ENCODE peak calls at places on chromosomes 3 and 15, in four cellular contexts. T is A549, S is K562, H is HepG2. A is an unnamed sample.

GRCh38 chr3:21508244-21508643 is 242.8 kb downstream of the ZNF385D start:
- DNase-seq in T (no peak), S (no peak), H (no peak), A (no peak)

GRCh38 chr3:167491626-167492025 is 17.8 kb upstream of the SERPINI2 start:
- DNase-seq in T (no peak), S (no peak), H (no peak), A (no peak)

GRCh38 chr3:179016979-179017670 is 54.5 kb downstream of the ZMAT3 start:
- DNase-seq in T (no peak), S (no peak), H (no peak), A (no peak)

GRCh38 chr3:127525373-127525772 is 65.2 kb downstream of the TPRA1 start:
- DNase-seq in H (peak; percentile 27), S (peak; percentile 25), T (peak; percentile 78), A (no peak)

GRCh38 chr3:184827572-184827971 is 15.6 kb downstream of the VPS8 start:
- DNase-seq in T (no peak), H (no peak), S (peak; percentile 16), A (no peak)

GRCh38 chr3:101310580-101311375 is 9.6 kb downstream of the IMPG2 start:
- DNase-seq in H (no peak), S (no peak), T (no peak), A (no peak)

GRCh38 chr3:43923101-43923979 is 232.6 kb downstream of the ABHD5 start:
- DNase-seq in T (no peak), S (no peak), H (no peak), A (no peak)

GRCh38 chr3:127697531-127698240 is 24.9 kb downstream of the ABTB1 start:
- DNase-seq in H (peak; percentile 58), T (peak; percentile 28), S (peak; percentile 68), A (peak; percentile 72)

GRCh38 chr15:26864664-26865191 is 2.1 kb upstream of the GABRA5 start:
- DNase-seq in H (no peak), S (peak; percentile 16), T (peak; percentile 74), A (peak; percentile 68)

GRCh38 chr3:190911382-190911781 is 48.9 kb upstream of the GMNC start:
- DNase-seq in H (no peak), S (no peak), T (no peak), A (no peak)

GRCh38 chr3:161991901-161992300 is 495.3 kb downstream of the OTOL1 start:
- DNase-seq in H (no peak), T (no peak), S (no peak), A (no peak)

GRCh38 chr15:36591534-36592411 is 12.3 kb downstream of the CDIN1 start:
- DNase-seq in T (peak; percentile 6), H (no peak), S (no peak), A (no peak)

GRCh38 chr3:908839-909238 is 184.0 kb upstream of the CNTN6 start:
- DNase-seq in H (no peak), S (no peak), T (no peak), A (no peak)

GRCh38 chr3:106609666-106610301 is 741.0 kb upstream of the CBLB start:
- DNase-seq in H (peak; percentile 41), S (peak; percentile 10), T (peak; percentile 12), A (peak; percentile 76)

DNA sequence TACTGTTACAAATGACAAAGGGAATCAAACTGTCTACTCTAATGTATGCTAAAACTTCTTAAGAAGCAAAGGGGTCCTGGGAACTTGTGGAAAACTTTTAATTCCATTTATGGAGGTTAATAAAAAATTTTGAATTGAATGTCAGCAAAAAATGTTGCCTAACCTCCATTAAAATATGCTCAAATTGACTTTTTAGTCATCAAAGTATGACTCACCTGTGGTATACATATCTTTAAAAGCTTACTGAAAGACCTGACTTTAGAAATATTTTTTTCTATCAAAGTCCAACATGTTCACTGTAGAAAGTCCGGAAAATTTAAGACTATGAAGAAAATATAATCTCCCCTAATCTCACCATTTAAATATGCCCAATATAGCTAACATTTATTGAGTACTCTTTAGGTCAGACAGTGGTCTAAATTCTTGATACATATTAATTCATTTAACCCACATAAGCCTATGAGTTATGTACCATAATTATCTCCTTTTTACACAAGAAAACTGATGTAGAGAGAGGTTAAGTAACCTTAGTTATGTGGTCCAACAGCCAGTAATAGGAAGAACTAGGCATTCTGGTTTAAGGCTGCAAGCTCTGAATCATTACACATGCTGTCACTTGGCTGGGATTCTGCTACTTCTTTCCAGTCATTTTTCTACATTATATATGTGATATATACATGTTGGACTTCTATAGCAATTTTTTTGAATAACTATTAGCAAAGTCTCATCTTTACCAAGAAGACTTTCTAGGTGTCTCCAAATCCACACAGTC is 83.6 kb downstream of the PDZRN3 start:
- DNase-seq in S (no peak), T (no peak), H (no peak), A (no peak)
- TF ChIP-seq PHF8 in S (no peak), T (no peak), H (no peak), A (no peak)

DNA sequence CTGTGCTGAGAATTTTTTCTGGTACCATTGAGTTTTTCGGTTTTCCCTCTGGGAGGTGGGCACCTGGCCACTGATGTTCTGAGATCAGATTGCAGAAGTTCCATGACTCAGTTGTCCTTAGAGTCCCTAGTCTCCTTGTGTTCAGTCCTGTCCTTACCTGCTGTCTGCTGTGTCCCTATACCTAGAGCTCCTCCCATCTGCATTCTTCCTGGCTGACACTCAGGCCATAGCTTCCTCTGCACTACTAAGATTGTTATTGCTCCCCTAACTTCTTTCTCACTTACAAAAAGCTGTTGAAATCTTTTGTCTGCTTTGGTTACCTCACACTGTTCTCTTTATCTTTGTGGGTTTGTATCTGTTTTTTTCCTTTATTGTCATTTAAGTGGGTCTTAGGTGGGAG is 13.2 kb downstream of the USP3 start:
- DNase-seq in S (no peak), T (no peak), H (no peak), A (no peak)
- TF ChIP-seq PHF8 in S (no peak), T (no peak), H (no peak), A (no peak)

DNA sequence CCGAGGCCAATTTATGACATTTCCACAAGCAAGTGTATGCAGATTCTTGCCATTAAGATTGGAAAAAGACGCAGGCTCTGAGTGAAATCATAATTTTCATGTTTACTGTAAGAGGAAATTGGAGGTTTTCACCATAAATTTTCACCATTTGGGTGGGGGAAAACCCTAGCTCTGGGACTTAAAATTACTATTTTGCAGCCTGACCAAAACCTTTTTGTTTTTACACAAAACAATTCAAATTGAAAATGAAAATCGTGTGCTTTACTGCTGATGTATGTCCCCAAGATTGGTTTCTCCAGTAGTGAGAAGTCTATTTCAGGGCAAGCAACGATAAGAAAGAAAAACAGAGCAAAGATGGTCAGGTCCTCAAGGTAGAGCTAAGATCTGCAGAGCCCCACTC is 282.5 kb downstream of the FOXP1 start:
- DNase-seq in S (no peak), T (no peak), H (no peak), A (no peak)
- TF ChIP-seq PHF8 in S (no peak), T (no peak), H (no peak), A (no peak)

GRCh38 chr3:71125729-71126128 is 457.8 kb downstream of the FOXP1 start:
- DNase-seq in S (no peak), T (no peak), H (no peak), A (no peak)

GRCh38 chr3:71127052-71127451 is 456.5 kb downstream of the FOXP1 start:
- DNase-seq in T (no peak), H (no peak), S (no peak), A (no peak)

GRCh38 chr3:71121429-71122167 is 461.9 kb downstream of the FOXP1 start:
- DNase-seq in H (no peak), T (no peak), S (no peak), A (no peak)

GRCh38 chr3:71122641-71123040 is 460.9 kb downstream of the FOXP1 start:
- DNase-seq in S (no peak), H (no peak), T (no peak), A (no peak)

DNA sequence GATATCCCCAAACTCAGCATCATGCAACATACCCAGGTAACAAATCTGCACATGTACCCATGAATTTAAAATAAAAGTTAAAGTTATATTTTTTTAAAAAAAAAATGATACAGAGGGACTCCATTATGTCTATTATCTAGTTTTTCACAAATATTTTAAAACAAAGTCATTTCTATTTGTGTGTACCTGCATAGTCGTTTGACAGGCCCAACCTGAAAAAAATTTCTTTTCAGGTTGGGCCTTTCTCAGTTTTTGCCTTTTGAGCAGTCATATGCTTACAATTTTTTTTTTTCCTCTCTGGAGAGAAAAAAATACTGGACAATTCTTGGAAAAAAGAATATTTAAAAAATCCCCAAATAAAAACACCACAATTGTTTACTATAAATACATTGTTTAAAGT is 459.5 kb downstream of the FOXP1 start:
- DNase-seq in T (no peak), H (no peak), S (no peak), A (no peak)
- TF ChIP-seq PHF8 in T (no peak), H (no peak), S (no peak), A (no peak)

GRCh38 chr15:39504812-39505211 is 76.1 kb upstream of the THBS1 start:
- DNase-seq in H (no peak), S (no peak), T (no peak), A (no peak)
- TF ChIP-seq PHF8 in H (no peak), S (no peak), T (no peak), A (no peak)